ENCODE peak calls at places on chromosomes 2 and 18, in seven cellular contexts. P is effector memory CD4-positive, alpha-beta T cell; M is CD8-positive, alpha-beta memory T cell; S is sigmoid colon; E is neuronal stem cell; D is fibroblast of lung; C is pancreas. L is an unnamed sample.

GRCh38 chr18:56538756-56539155 is 99.6 kb downstream of the TXNL1 start:
- DNase-seq in P (no peak), M (no peak), S (no peak), E (no peak), D (no peak), C (no peak), L (no peak)

GRCh38 chr2:26164231-26164630 is 8.7 kb upstream of the GAREM2 start:
- DNase-seq in P (no peak), M (no peak), S (peak; percentile 5), E (no peak), D (no peak), C (no peak), L (no peak)

GRCh38 chr2:127086800-127087737 is 19.9 kb downstream of the BIN1 start:
- DNase-seq in P (no peak), M (no peak), S (peak; percentile 88), E (peak; percentile 61), D (peak; percentile 95), C (peak; percentile 21), L (no peak)

GRCh38 chr2:177264209-177264538 is 353 bp downstream of the NFE2L2 start:
- DNase-seq in P (no peak), M (no peak), S (peak; percentile 79), E (no peak), D (peak; percentile 39), C (peak; percentile 45), L (peak; percentile 49)

GRCh38 chr2:210718503-210718902 is 162.1 kb downstream of the CPS1 start:
- DNase-seq in P (no peak), M (no peak), S (no peak), E (no peak), D (no peak), C (no peak), L (no peak)

GRCh38 chr2:10185046-10185445 is 62.5 kb downstream of the RRM2 start:
- DNase-seq in P (no peak), M (no peak), S (no peak), E (no peak), D (no peak), C (no peak), L (no peak)

GRCh38 chr18:2529154-2529553 is 42.2 kb downstream of the METTL4 start:
- DNase-seq in P (no peak), M (no peak), S (no peak), E (no peak), D (no peak), C (no peak), L (no peak)

GRCh38 chr2:109000654-109001600 is 11.9 kb upstream of the EDAR start:
- DNase-seq in P (no peak), M (no peak), S (no peak), E (no peak), D (no peak), C (no peak), L (no peak)

GRCh38 chr2:138395565-138396306 is 105.8 kb upstream of the SPOPL start:
- DNase-seq in P (no peak), M (no peak), S (no peak), E (no peak), D (peak; percentile 89), C (no peak), L (no peak)

GRCh38 chr2:235017441-235017840 is 65.6 kb downstream of the SH3BP4 start:
- DNase-seq in P (no peak), M (no peak), S (no peak), E (no peak), D (no peak), C (no peak), L (no peak)

GRCh38 chr2:163652741-163653140 is 83.1 kb downstream of the FIGN start:
- DNase-seq in P (no peak), M (no peak), S (no peak), E (no peak), D (no peak), C (no peak), L (no peak)

GRCh38 chr2:169877406-169877805 is 50.2 kb downstream of the UBR3 start:
- DNase-seq in P (no peak), M (no peak), S (no peak), E (no peak), D (peak; percentile 54), C (no peak), L (no peak)

GRCh38 chr2:61887684-61888303 is 662 bp downstream of the CCT4 start:
- DNase-seq in P (no peak), M (no peak), S (no peak), E (peak; percentile 8), D (peak; percentile 50), C (no peak), L (no peak)

GRCh38 chr2:9287400-9288059 is 80.9 kb downstream of the ASAP2 start:
- DNase-seq in P (no peak), M (no peak), S (no peak), E (no peak), D (peak; percentile 95), C (no peak), L (no peak)

GRCh38 chr18:49656098-49656591 is 94.3 kb downstream of the LIPG start:
- DNase-seq in P (no peak), M (no peak), S (no peak), E (no peak), D (peak; percentile 55), C (no peak), L (no peak)
- H3K27ac ChIP-seq in P (no peak overlapping the region), M (no peak overlapping the region), S (no peak overlapping the region), E (no peak overlapping the region), D (no peak overlapping the region), C (no peak overlapping the region), L (no peak overlapping the region)

GRCh38 chr18:37874721-37875120 is 309.1 kb upstream of the CELF4 start:
- DNase-seq in P (no peak), M (no peak), S (no peak), E (no peak), D (no peak), C (no peak), L (no peak)
- H3K27ac ChIP-seq in P (no peak overlapping the region), M (no peak overlapping the region), S (no peak overlapping the region), E (no peak overlapping the region), D (no peak overlapping the region), C (no peak overlapping the region), L (no peak overlapping the region)

GRCh38 chr2:136057023-136057801 is 60.7 kb downstream of the CXCR4 start:
- DNase-seq in P (no peak), M (no peak), S (no peak), E (no peak), D (no peak), C (no peak), L (no peak)

GRCh38 chr2:136056077-136056688 is 61.8 kb downstream of the CXCR4 start:
- DNase-seq in P (no peak), M (no peak), S (no peak), E (no peak), D (no peak), C (no peak), L (no peak)

GRCh38 chr2:136052374-136053362 is 65.3 kb downstream of the CXCR4 start:
- DNase-seq in P (no peak), M (no peak), S (no peak), E (no peak), D (no peak), C (no peak), L (no peak)

GRCh38 chr2:136057802-136058140 is 60.2 kb downstream of the CXCR4 start:
- DNase-seq in P (no peak), M (no peak), S (no peak), E (no peak), D (no peak), C (no peak), L (no peak)

GRCh38 chr2:136054856-136055255 is 63.1 kb downstream of the CXCR4 start:
- DNase-seq in P (no peak), M (no peak), S (no peak), E (no peak), D (no peak), C (no peak), L (no peak)
- H3K27ac ChIP-seq in P (no peak overlapping the region), M (no peak overlapping the region), S (no peak overlapping the region), E (no peak overlapping the region), D (no peak overlapping the region), C (no peak overlapping the region), L (no peak overlapping the region)

DNA sequence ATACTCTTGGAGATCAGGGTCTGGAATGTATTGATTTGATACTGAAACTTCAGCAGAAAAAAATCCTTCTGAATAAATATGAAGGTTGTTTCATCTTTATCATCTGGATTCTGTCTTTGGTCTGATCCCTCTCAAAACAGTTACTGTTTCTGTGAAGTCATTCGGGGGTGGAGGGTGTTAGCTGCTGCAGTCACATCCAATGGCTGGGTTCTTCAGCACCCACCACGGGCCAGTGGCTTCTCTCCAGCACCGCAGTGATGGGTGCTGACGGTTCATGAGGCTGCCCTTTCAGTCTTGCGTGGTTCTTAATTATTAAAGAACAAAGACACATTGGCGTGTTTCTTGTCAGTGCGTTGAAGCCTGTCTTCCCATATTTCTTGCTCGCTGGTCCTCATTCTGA is 148.0 kb downstream of the LDLRAD4 start:
- DNase-seq in P (no peak), M (no peak), S (no peak), E (no peak), D (no peak), C (no peak), L (no peak)
- H3K27ac ChIP-seq in P (no peak overlapping the region), M (no peak overlapping the region), S (no peak overlapping the region), E (no peak overlapping the region), D (no peak overlapping the region), C (no peak overlapping the region), L (no peak overlapping the region)

GRCh38 chr2:28893488-28893887 is 979 bp upstream of the WDR43 start:
- DNase-seq in P (no peak), M (no peak), S (no peak), E (no peak), D (no peak), C (no peak), L (no peak)

GRCh38 chr2:28895189-28895893 is 874 bp downstream of the WDR43 start:
- DNase-seq in P (peak; percentile 22), M (peak; percentile 51), S (peak; percentile 69), E (no peak), D (peak; percentile 24), C (peak; percentile 26), L (no peak)

GRCh38 chr2:28898048-28898447 is 3.6 kb downstream of the WDR43 start:
- DNase-seq in P (no peak), M (no peak), S (no peak), E (no peak), D (no peak), C (no peak), L (no peak)

GRCh38 chr2:28896906-28897305 is 2.4 kb downstream of the WDR43 start:
- DNase-seq in P (no peak), M (no peak), S (no peak), E (no peak), D (peak; percentile 28), C (no peak), L (no peak)

GRCh38 chr2:28894470-28895188 is at the start of gene WDR43:
- DNase-seq in P (peak; percentile 96), M (peak; percentile 98), S (peak; percentile 99), E (peak; percentile 94), D (peak; percentile 99), C (peak; percentile 98), L (peak; percentile 94)
- H3K27ac ChIP-seq in P (peak within 1 kb of the TSS; percentile 63), M (peak within 1 kb of the TSS; percentile 81), S (peak within 1 kb of the TSS; percentile 90), E (peak within 1 kb of the TSS; percentile 49), D (peak within 1 kb of the TSS; percentile 92), C (peak within 1 kb of the TSS; percentile 80), L (peak within 1 kb of the TSS; percentile 35)

GRCh38 chr2:121570665-121571055 is 40.0 kb downstream of the RNU4ATAC start:
- DNase-seq in P (no peak), M (no peak), S (no peak), E (no peak), D (no peak), C (no peak), L (no peak)
- H3K27ac ChIP-seq in P (no peak overlapping the region), M (no peak overlapping the region), S (no peak overlapping the region), E (no peak overlapping the region), D (no peak overlapping the region), C (no peak overlapping the region), L (no peak overlapping the region)

GRCh38 chr2:238382381-238382781 is 44.3 kb upstream of the ASB1 start:
- DNase-seq in P (no peak), M (no peak), S (no peak), E (no peak), D (peak; percentile 24), C (no peak), L (no peak)
- H3K27ac ChIP-seq in P (no peak overlapping the region), M (no peak overlapping the region), S (no peak overlapping the region), E (no peak overlapping the region), D (no peak overlapping the region), C (no peak overlapping the region), L (no peak overlapping the region)